ENCODE peak calls at places on chromosomes 5 and 9, in ten cellular contexts. One of them, this sample, is unnamed.
A peak's percentile ranks its signal among the peaks of the same experiment; 100 is the strongest.

GRCh38 chr5:35665066-35665465 is 47.4 kb downstream of the SPEF2 start:
- DNase-seq in A549: no peak
- DNase-seq in GM12891: no peak
- DNase-seq in esophagus squamous epithelium: no peak
- DNase-seq in suprapubic skin: no peak
- DNase-seq in transverse colon: no peak
- DNase-seq in heart left ventricle: no peak
- DNase-seq in HepG2: no peak
- DNase-seq in K562: no peak
- DNase-seq in uterus: no peak
- DNase-seq in this sample: no peak

GRCh38 chr9:111483419-111483861 is 743 bp downstream of the ECPAS start:
- DNase-seq in A549: no peak
- DNase-seq in GM12891: peak; percentile 55
- DNase-seq in esophagus squamous epithelium: peak; percentile 31
- DNase-seq in suprapubic skin: no peak
- DNase-seq in transverse colon: peak; percentile 47
- DNase-seq in heart left ventricle: no peak
- DNase-seq in HepG2: peak; percentile 6
- DNase-seq in K562: peak; percentile 68
- DNase-seq in uterus: no peak
- DNase-seq in this sample: peak; percentile 88

GRCh38 chr9:112271466-112272098 is 61.8 kb downstream of the PTBP3 start:
- DNase-seq in A549: peak; percentile 46
- DNase-seq in GM12891: no peak
- DNase-seq in esophagus squamous epithelium: no peak
- DNase-seq in suprapubic skin: no peak
- DNase-seq in transverse colon: no peak
- DNase-seq in heart left ventricle: no peak
- DNase-seq in HepG2: peak; percentile 39
- DNase-seq in K562: no peak
- DNase-seq in uterus: no peak
- DNase-seq in this sample: no peak

GRCh38 chr5:82861705-82862104 is 215.5 kb downstream of the TMEM167A start:
- DNase-seq in A549: no peak
- DNase-seq in GM12891: no peak
- DNase-seq in esophagus squamous epithelium: no peak
- DNase-seq in suprapubic skin: no peak
- DNase-seq in transverse colon: no peak
- DNase-seq in heart left ventricle: no peak
- DNase-seq in HepG2: no peak
- DNase-seq in K562: no peak
- DNase-seq in uterus: no peak
- DNase-seq in this sample: no peak

GRCh38 chr5:113022661-113023060 is 46.1 kb downstream of the DCP2 start:
- DNase-seq in A549: no peak
- DNase-seq in GM12891: no peak
- DNase-seq in esophagus squamous epithelium: no peak
- DNase-seq in suprapubic skin: no peak
- DNase-seq in transverse colon: no peak
- DNase-seq in heart left ventricle: no peak
- DNase-seq in HepG2: no peak
- DNase-seq in K562: no peak
- DNase-seq in uterus: no peak
- DNase-seq in this sample: no peak

GRCh38 chr5:145499483-145499882 is 335.7 kb downstream of the PRELID2 start:
- DNase-seq in A549: no peak
- DNase-seq in GM12891: no peak
- DNase-seq in esophagus squamous epithelium: no peak
- DNase-seq in suprapubic skin: no peak
- DNase-seq in transverse colon: no peak
- DNase-seq in heart left ventricle: no peak
- DNase-seq in HepG2: no peak
- DNase-seq in K562: no peak
- DNase-seq in uterus: no peak
- DNase-seq in this sample: no peak

GRCh38 chr5:56264417-56265025 is 31.4 kb upstream of the ANKRD55 start:
- DNase-seq in A549: peak; percentile 71
- DNase-seq in GM12891: no peak
- DNase-seq in esophagus squamous epithelium: no peak
- DNase-seq in suprapubic skin: no peak
- DNase-seq in transverse colon: no peak
- DNase-seq in heart left ventricle: no peak
- DNase-seq in HepG2: peak; percentile 59
- DNase-seq in K562: peak; percentile 62
- DNase-seq in uterus: no peak
- DNase-seq in this sample: peak; percentile 49

GRCh38 chr9:24698864-24699518 is 153.3 kb upstream of the IZUMO3 start:
- DNase-seq in A549: no peak
- DNase-seq in GM12891: no peak
- DNase-seq in esophagus squamous epithelium: no peak
- DNase-seq in suprapubic skin: no peak
- DNase-seq in transverse colon: no peak
- DNase-seq in heart left ventricle: no peak
- DNase-seq in HepG2: no peak
- DNase-seq in K562: no peak
- DNase-seq in uterus: no peak
- DNase-seq in this sample: no peak

GRCh38 chr9:121692606-121693505 is 41.4 kb downstream of the DAB2IP start:
- DNase-seq in A549: peak; percentile 38
- DNase-seq in GM12891: no peak
- DNase-seq in esophagus squamous epithelium: no peak
- DNase-seq in suprapubic skin: no peak
- DNase-seq in transverse colon: no peak
- DNase-seq in heart left ventricle: no peak
- DNase-seq in HepG2: peak; percentile 81
- DNase-seq in K562: no peak
- DNase-seq in uterus: no peak
- DNase-seq in this sample: no peak
- TF ChIP-seq POLR2A in A549: no peak
- TF ChIP-seq POLR2A in GM12891: no peak
- TF ChIP-seq POLR2A in esophagus squamous epithelium: no peak
- TF ChIP-seq POLR2A in suprapubic skin: no peak
- TF ChIP-seq POLR2A in transverse colon: no peak
- TF ChIP-seq POLR2A in heart left ventricle: no peak
- TF ChIP-seq POLR2A in HepG2: no peak
- TF ChIP-seq POLR2A in K562: no peak
- TF ChIP-seq POLR2A in uterus: no peak
- TF ChIP-seq POLR2A in this sample: no peak

GRCh38 chr9:89664896-89665329 is 60.1 kb downstream of the GADD45G start:
- DNase-seq in A549: no peak
- DNase-seq in GM12891: no peak
- DNase-seq in esophagus squamous epithelium: no peak
- DNase-seq in suprapubic skin: no peak
- DNase-seq in transverse colon: peak; percentile 85
- DNase-seq in heart left ventricle: no peak
- DNase-seq in HepG2: no peak
- DNase-seq in K562: no peak
- DNase-seq in uterus: no peak
- DNase-seq in this sample: no peak
- TF ChIP-seq POLR2A in A549: no peak
- TF ChIP-seq POLR2A in GM12891: no peak
- TF ChIP-seq POLR2A in esophagus squamous epithelium: no peak
- TF ChIP-seq POLR2A in suprapubic skin: no peak
- TF ChIP-seq POLR2A in transverse colon: peak; percentile 78
- TF ChIP-seq POLR2A in heart left ventricle: no peak
- TF ChIP-seq POLR2A in HepG2: no peak
- TF ChIP-seq POLR2A in K562: no peak
- TF ChIP-seq POLR2A in uterus: no peak
- TF ChIP-seq POLR2A in this sample: no peak

GRCh38 chr9:110047955-110048472 is 159.9 kb downstream of the C9orf152 start:
- DNase-seq in A549: no peak
- DNase-seq in GM12891: peak; percentile 24
- DNase-seq in esophagus squamous epithelium: no peak
- DNase-seq in suprapubic skin: no peak
- DNase-seq in transverse colon: no peak
- DNase-seq in heart left ventricle: no peak
- DNase-seq in HepG2: no peak
- DNase-seq in K562: no peak
- DNase-seq in uterus: no peak
- DNase-seq in this sample: no peak

GRCh38 chr9:110050925-110051355 is 157.0 kb downstream of the C9orf152 start:
- DNase-seq in A549: peak; percentile 65
- DNase-seq in GM12891: peak; percentile 21
- DNase-seq in esophagus squamous epithelium: no peak
- DNase-seq in suprapubic skin: no peak
- DNase-seq in transverse colon: no peak
- DNase-seq in heart left ventricle: no peak
- DNase-seq in HepG2: no peak
- DNase-seq in K562: no peak
- DNase-seq in uterus: peak; percentile 37
- DNase-seq in this sample: no peak

GRCh38 chr9:110048473-110048975 is 159.4 kb downstream of the C9orf152 start:
- DNase-seq in A549: peak; percentile 47
- DNase-seq in GM12891: peak; percentile 78
- DNase-seq in esophagus squamous epithelium: peak; percentile 18
- DNase-seq in suprapubic skin: peak; percentile 86
- DNase-seq in transverse colon: peak; percentile 84
- DNase-seq in heart left ventricle: peak; percentile 87
- DNase-seq in HepG2: no peak
- DNase-seq in K562: peak; percentile 50
- DNase-seq in uterus: peak; percentile 82
- DNase-seq in this sample: peak; percentile 76

GRCh38 chr9:110048976-110049698 is 158.8 kb downstream of the C9orf152 start:
- DNase-seq in A549: no peak
- DNase-seq in GM12891: peak; percentile 18
- DNase-seq in esophagus squamous epithelium: no peak
- DNase-seq in suprapubic skin: no peak
- DNase-seq in transverse colon: no peak
- DNase-seq in heart left ventricle: no peak
- DNase-seq in HepG2: no peak
- DNase-seq in K562: no peak
- DNase-seq in uterus: peak; percentile 31
- DNase-seq in this sample: peak; percentile 56

DNA sequence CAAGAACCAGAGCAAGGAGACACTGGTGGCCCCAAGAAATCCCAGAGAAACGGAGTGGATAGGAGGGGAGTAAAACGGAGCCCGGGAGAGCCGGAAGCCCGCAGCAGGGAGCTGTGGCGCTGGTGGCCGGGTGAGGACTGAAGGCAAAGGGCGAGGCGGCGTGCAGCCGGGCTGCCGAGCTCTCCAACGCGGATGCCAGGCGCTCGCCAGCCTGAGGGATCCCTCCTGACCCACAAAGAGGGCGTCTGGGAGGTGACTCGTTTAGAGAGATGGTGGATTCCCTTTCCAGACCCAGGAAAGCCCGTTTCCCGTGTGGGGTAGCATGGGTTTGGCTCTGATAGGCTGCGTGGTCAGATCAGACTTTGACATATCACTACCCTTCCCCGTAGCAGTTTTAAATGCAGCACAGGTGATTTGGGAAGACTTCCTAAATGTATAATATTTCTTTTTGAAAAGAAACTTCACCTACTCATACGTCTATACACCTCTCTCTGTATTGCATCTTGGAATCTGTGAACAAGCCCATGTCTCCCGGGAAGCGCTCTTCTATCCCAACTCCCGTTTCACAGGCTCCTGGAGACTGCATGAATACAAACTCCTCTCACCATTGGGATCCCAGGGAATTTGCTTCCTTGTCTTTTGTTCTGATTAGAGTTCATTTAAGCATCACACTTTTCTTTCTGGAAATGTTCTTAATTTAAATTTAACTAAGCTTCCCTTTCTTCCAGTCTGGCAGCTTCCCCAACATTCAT is 158.1 kb downstream of the C9orf152 start:
- DNase-seq in A549: no peak
- DNase-seq in GM12891: no peak
- DNase-seq in esophagus squamous epithelium: no peak
- DNase-seq in suprapubic skin: no peak
- DNase-seq in transverse colon: peak; percentile 40
- DNase-seq in heart left ventricle: peak; percentile 55
- DNase-seq in HepG2: no peak
- DNase-seq in K562: no peak
- DNase-seq in uterus: peak; percentile 24
- DNase-seq in this sample: peak; percentile 56
- TF ChIP-seq POLR2A in A549: no peak
- TF ChIP-seq POLR2A in GM12891: no peak
- TF ChIP-seq POLR2A in esophagus squamous epithelium: no peak
- TF ChIP-seq POLR2A in suprapubic skin: no peak
- TF ChIP-seq POLR2A in transverse colon: no peak
- TF ChIP-seq POLR2A in heart left ventricle: no peak
- TF ChIP-seq POLR2A in HepG2: no peak
- TF ChIP-seq POLR2A in K562: no peak
- TF ChIP-seq POLR2A in uterus: no peak
- TF ChIP-seq POLR2A in this sample: no peak

GRCh38 chr9:136669791-136670464 is 7.2 kb downstream of the EGFL7 start:
- DNase-seq in A549: no peak
- DNase-seq in GM12891: no peak
- DNase-seq in esophagus squamous epithelium: no peak
- DNase-seq in suprapubic skin: no peak
- DNase-seq in transverse colon: no peak
- DNase-seq in heart left ventricle: no peak
- DNase-seq in HepG2: no peak
- DNase-seq in K562: peak; percentile 32
- DNase-seq in uterus: no peak
- DNase-seq in this sample: no peak

GRCh38 chr9:136668983-136669790 is 6.5 kb downstream of the EGFL7 start:
- DNase-seq in A549: peak; percentile 61
- DNase-seq in GM12891: no peak
- DNase-seq in esophagus squamous epithelium: no peak
- DNase-seq in suprapubic skin: no peak
- DNase-seq in transverse colon: no peak
- DNase-seq in heart left ventricle: no peak
- DNase-seq in HepG2: no peak
- DNase-seq in K562: peak; percentile 64
- DNase-seq in uterus: no peak
- DNase-seq in this sample: no peak

GRCh38 chr9:136667217-136667939 is 4.7 kb downstream of the EGFL7 start:
- DNase-seq in A549: no peak
- DNase-seq in GM12891: no peak
- DNase-seq in esophagus squamous epithelium: no peak
- DNase-seq in suprapubic skin: no peak
- DNase-seq in transverse colon: no peak
- DNase-seq in heart left ventricle: no peak
- DNase-seq in HepG2: no peak
- DNase-seq in K562: peak; percentile 34
- DNase-seq in uterus: no peak
- DNase-seq in this sample: no peak

GRCh38 chr9:136666364-136667216 is 3.9 kb downstream of the EGFL7 start:
- DNase-seq in A549: no peak
- DNase-seq in GM12891: no peak
- DNase-seq in esophagus squamous epithelium: no peak
- DNase-seq in suprapubic skin: no peak
- DNase-seq in transverse colon: no peak
- DNase-seq in heart left ventricle: no peak
- DNase-seq in HepG2: no peak
- DNase-seq in K562: peak; percentile 51
- DNase-seq in uterus: no peak
- DNase-seq in this sample: no peak

DNA sequence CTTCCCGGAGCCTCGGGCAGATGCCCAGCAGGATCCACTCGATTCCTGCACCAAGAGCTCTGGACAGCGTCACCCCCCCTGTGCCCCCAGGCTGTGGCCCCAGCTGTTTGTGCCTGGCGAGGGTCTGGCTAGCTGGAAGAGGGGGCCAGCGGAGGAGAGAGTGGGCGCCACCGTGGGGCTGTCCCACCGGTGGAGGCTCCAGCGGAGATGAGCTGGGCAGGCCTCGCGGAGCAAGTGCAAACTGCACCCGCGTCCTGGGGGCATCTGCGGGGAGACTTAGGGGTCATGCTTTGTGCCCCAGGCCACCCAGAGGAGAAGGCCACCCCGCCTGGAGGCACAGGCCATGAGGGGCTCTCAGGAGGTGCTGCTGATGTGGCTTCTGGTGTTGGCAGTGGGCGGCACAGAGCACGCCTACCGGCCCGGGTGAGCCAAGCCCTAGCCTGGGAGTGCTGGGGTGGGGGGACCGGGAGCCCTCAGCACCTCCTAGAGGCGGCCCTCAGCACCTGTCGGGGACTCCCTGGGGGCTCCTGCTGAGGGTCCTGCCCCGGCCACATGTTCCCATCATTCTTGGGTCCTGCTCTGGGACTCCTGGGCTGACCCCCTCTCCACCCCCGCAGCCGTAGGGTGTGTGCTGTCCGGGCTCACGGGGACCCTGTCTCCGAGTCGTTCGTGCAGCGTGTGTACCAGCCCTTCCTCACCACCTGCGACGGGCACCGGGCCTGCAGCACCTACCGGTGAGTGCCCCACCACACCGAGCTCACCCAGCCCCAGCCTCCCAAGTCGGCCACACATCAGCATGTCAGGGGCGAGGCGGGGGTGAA is 5.4 kb downstream of the EGFL7 start:
- DNase-seq in A549: no peak
- DNase-seq in GM12891: no peak
- DNase-seq in esophagus squamous epithelium: no peak
- DNase-seq in suprapubic skin: no peak
- DNase-seq in transverse colon: no peak
- DNase-seq in heart left ventricle: no peak
- DNase-seq in HepG2: no peak
- DNase-seq in K562: peak; percentile 46
- DNase-seq in uterus: no peak
- DNase-seq in this sample: no peak
- TF ChIP-seq POLR2A in A549: no peak
- TF ChIP-seq POLR2A in GM12891: no peak
- TF ChIP-seq POLR2A in esophagus squamous epithelium: no peak
- TF ChIP-seq POLR2A in suprapubic skin: no peak
- TF ChIP-seq POLR2A in transverse colon: no peak
- TF ChIP-seq POLR2A in heart left ventricle: no peak
- TF ChIP-seq POLR2A in HepG2: no peak
- TF ChIP-seq POLR2A in K562: peak; percentile 38
- TF ChIP-seq POLR2A in uterus: no peak
- TF ChIP-seq POLR2A in this sample: peak; percentile 26